ENCODE peak calls at places on chromosomes 16 and 17, in nine cellular contexts. N, U, F, A, M, P, Y, O and T are unnamed samples.

GRCh38 chr17:4769628-4770027 is 2.1 kb upstream of the TM4SF5 start:
- DNase-seq in U (no peak), F (no peak), N (no peak), P (no peak), M (no peak), A (peak; percentile 46), Y (no peak), O (no peak), T (peak; percentile 45)

GRCh38 chr17:78306913-78307312 is 53.0 kb downstream of the SOCS3 start:
- DNase-seq in P (no peak), F (no peak), O (no peak), U (no peak), N (no peak), A (no peak), M (no peak), Y (no peak), T (no peak)

GRCh38 chr16:71249399-71249798 is 18.9 kb upstream of the HYDIN start:
- DNase-seq in F (no peak), O (no peak), M (no peak), P (no peak), U (peak; percentile 69), A (no peak), N (no peak), Y (no peak), T (no peak)

GRCh38 chr16:9840761-9841665 is 341.2 kb downstream of the GRIN2A start:
- DNase-seq in O (no peak), U (peak; percentile 72), A (no peak), F (no peak), N (no peak), P (no peak), M (no peak), Y (no peak), T (no peak)

GRCh38 chr17:45662432-45662831 is 121.7 kb upstream of the CRHR1 start:
- DNase-seq in Y (no peak), O (no peak), P (no peak), A (no peak), N (no peak), M (no peak), F (no peak), U (no peak), T (no peak)

GRCh38 chr17:28293994-28294393 is 25.0 kb upstream of the TMEM97 start:
- DNase-seq in M (no peak), A (no peak), P (no peak), O (no peak), N (no peak), Y (no peak), U (no peak), F (no peak), T (no peak)

GRCh38 chr17:2954898-2955445 is 108.4 kb downstream of the OR1D5 start:
- DNase-seq in F (no peak), O (no peak), N (no peak), M (peak; percentile 98), A (peak; percentile 98), P (peak; percentile 89), U (no peak), Y (peak; percentile 21), T (peak; percentile 96)

GRCh38 chr16:1818204-1818872 is 8.3 kb downstream of the HAGH start:
- DNase-seq in F (no peak), P (no peak), M (no peak), O (no peak), N (no peak), Y (no peak), A (no peak), U (no peak), T (no peak)

GRCh38 chr16:75244844-75245758 is 6.3 kb downstream of the BCAR1 start:
- DNase-seq in O (peak; percentile 83), M (peak; percentile 96), A (peak; percentile 94), Y (no peak), P (peak; percentile 98), N (peak; percentile 90), U (peak; percentile 81), F (peak; percentile 65), T (peak; percentile 98)

GRCh38 chr17:59221159-59221847 is 992 bp downstream of the GDPD1 start:
- DNase-seq in O (no peak), N (peak; percentile 63), U (no peak), F (no peak), P (no peak), A (no peak), M (no peak), Y (peak; percentile 6), T (no peak)

GRCh38 chr17:79057727-79058400 is 16.8 kb upstream of the ENGASE start:
- DNase-seq in O (no peak), P (no peak), N (peak; percentile 49), U (no peak), Y (no peak), M (no peak), F (no peak), A (no peak), T (no peak)

GRCh38 chr16:48366165-48367093 is 18.8 kb downstream of the SIAH1 start:
- DNase-seq in N (no peak), O (no peak), U (peak; percentile 76), M (no peak), A (peak; percentile 85), P (peak; percentile 96), F (peak; percentile 65), Y (peak; percentile 77), T (peak; percentile 71)

GRCh38 chr17:78105101-78105500 is 23.5 kb downstream of the TMC6 start:
- DNase-seq in F (no peak), P (no peak), M (no peak), N (no peak), A (no peak), U (no peak), O (no peak), Y (no peak), T (no peak)

GRCh38 chr17:77644981-77645380 is 313.5 kb upstream of the TNRC6C start:
- DNase-seq in F (no peak), U (peak; percentile 44), N (peak; percentile 53), O (no peak), P (no peak), Y (no peak), M (no peak), A (no peak), T (no peak)

GRCh38 chr17:71703701-71704100 is 417.1 kb upstream of the SOX9 start:
- DNase-seq in P (no peak), F (no peak), A (no peak), N (no peak), O (no peak), M (no peak), Y (no peak), U (no peak), T (no peak)

GRCh38 chr16:84111481-84111880 is 5.3 kb downstream of the MBTPS1 start:
- DNase-seq in N (no peak), Y (peak; percentile 57), P (no peak), U (no peak), F (no peak), A (no peak), O (no peak), M (no peak), T (no peak)

GRCh38 chr17:12348476-12348875 is 317.2 kb upstream of the MYOCD start:
- DNase-seq in A (no peak), M (no peak), O (no peak), F (no peak), Y (no peak), N (no peak), U (no peak), P (peak; percentile 11), T (no peak)

GRCh38 chr16:85929259-85929704 is 30.3 kb downstream of the IRF8 start:
- DNase-seq in F (no peak), P (no peak), Y (no peak), N (no peak), M (no peak), A (no peak), U (no peak), O (no peak), T (no peak)

GRCh38 chr16:15856901-15857778 is at the start of gene MYH11:
- DNase-seq in M (no peak), P (no peak), O (peak; percentile 15), Y (peak; percentile 12), N (no peak), F (no peak), A (peak; percentile 31), U (peak; percentile 83), T (no peak)
- TF ChIP-seq CTCF in M (no peak), P (no peak), O (no peak), Y (no peak), N (no peak), F (no peak), A (no peak), U (no peak), T (no peak)

GRCh38 chr17:57366558-57367351 is 110.4 kb downstream of the MSI2 start:
- DNase-seq in U (no peak), F (no peak), M (no peak), Y (no peak), P (no peak), N (no peak), A (no peak), O (no peak), T (no peak)
- H3K4me3 ChIP-seq in U (no peak overlapping the region), F (no peak overlapping the region), M (no peak overlapping the region), Y (no peak overlapping the region), P (no peak overlapping the region), N (no peak overlapping the region), A (no peak overlapping the region), O (no peak overlapping the region), T (no peak overlapping the region)

GRCh38 chr17:47404006-47404405 is 80.3 kb downstream of the EFCAB13 start:
- DNase-seq in F (no peak), O (no peak), P (no peak), A (no peak), Y (no peak), M (no peak), N (no peak), U (peak; percentile 5), T (no peak)

GRCh38 chr17:47404875-47405274 is 81.1 kb downstream of the EFCAB13 start:
- DNase-seq in A (no peak), Y (no peak), U (no peak), F (no peak), P (no peak), M (no peak), O (no peak), N (no peak), T (no peak)

GRCh38 chr17:47400333-47400732 is 76.6 kb downstream of the EFCAB13 start:
- DNase-seq in Y (no peak), N (no peak), O (no peak), U (peak; percentile 8), A (no peak), M (no peak), F (no peak), P (no peak), T (no peak)

GRCh38 chr17:47401100-47401499 is 77.3 kb downstream of the EFCAB13 start:
- DNase-seq in A (no peak), O (no peak), M (no peak), N (no peak), Y (no peak), P (no peak), F (no peak), U (no peak), T (no peak)
- TF ChIP-seq CTCF in A (no peak), O (no peak), M (no peak), N (no peak), Y (no peak), P (no peak), F (no peak), U (no peak), T (no peak)

DNA sequence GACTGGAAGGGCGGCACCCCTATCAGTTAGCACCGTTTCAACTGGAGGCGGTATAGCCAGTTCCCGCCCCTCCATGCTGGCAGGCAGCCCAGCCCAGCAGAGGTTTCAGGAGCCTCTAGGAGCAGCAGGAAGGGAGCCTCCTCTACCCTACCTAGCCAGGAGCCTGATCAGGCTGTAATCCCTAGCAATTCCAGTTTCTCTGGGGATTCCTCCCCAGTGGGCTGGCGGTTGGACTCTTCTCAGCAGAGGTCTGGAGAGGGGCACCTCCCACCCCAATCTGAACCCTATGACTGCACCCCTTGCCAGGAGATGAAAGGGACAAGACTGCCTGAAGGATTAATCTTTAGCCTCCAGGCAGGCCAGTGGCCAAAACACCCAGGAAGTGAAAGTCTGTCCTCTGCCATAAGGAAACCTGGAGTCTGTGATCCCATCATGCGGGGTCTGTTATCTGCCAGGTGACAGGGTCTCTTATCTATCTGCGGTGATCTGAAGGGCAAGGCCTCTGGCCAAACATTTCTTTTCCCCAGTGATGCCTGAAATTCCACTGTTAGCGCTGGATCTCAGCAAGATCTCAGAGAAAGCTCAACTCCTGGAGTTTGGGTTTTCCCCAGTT is 4.9 kb upstream of the CDH1 start:
- DNase-seq in N (peak; percentile 89), O (no peak), P (no peak), A (peak; percentile 76), U (peak; percentile 74), M (no peak), F (peak; percentile 80), Y (no peak), T (no peak)
- H3K4me3 ChIP-seq in N (no peak overlapping the region), O (no peak overlapping the region), P (no peak overlapping the region), A (no peak overlapping the region), U (peak overlapping the region; percentile 29), M (no peak overlapping the region), F (no peak overlapping the region), Y (no peak overlapping the region), T (no peak overlapping the region)